ENCODE peak calls at places on chromosomes 1 and 21, in four cellular contexts. R is thyroid gland, N is heart right ventricle, Y is right lobe of liver. J is an unnamed sample.

GRCh38 chr1:200916152-200916551 is 21.5 kb downstream of the INAVA start:
- DNase-seq in R (no peak), N (no peak), Y (no peak), J (no peak)

GRCh38 chr1:227885135-227885647 is 62.5 kb downstream of the WNT9A start:
- DNase-seq in R (no peak), N (no peak), Y (peak; percentile 10), J (peak; percentile 45)

GRCh38 chr1:6265173-6265572 is 4.3 kb upstream of the GPR153 start:
- DNase-seq in R (no peak), N (no peak), Y (no peak), J (no peak)

GRCh38 chr21:36803801-36804452 is 105.0 kb downstream of the SIM2 start:
- DNase-seq in R (peak; percentile 23), N (no peak), Y (no peak), J (no peak)

GRCh38 chr1:65395887-65396612 is 24.4 kb upstream of the LEPR start:
- DNase-seq in R (no peak), N (no peak), Y (no peak), J (no peak)

GRCh38 chr1:150066838-150067183 is 765 bp upstream of the VPS45 start:
- DNase-seq in R (peak; percentile 52), N (peak; percentile 46), Y (peak; percentile 62), J (peak; percentile 90)

GRCh38 chr1:47031059-47031458 is 7.6 kb downstream of the CYP4X1 start:
- DNase-seq in R (no peak), N (no peak), Y (no peak), J (peak; percentile 27)

GRCh38 chr1:72397786-72398185 is 115.4 kb upstream of the NEGR1 start:
- DNase-seq in R (no peak), N (no peak), Y (no peak), J (no peak)

GRCh38 chr1:161932668-161933067 is 91.0 kb downstream of the OLFML2B start:
- DNase-seq in R (peak; percentile 4), N (peak; percentile 9), Y (no peak), J (peak; percentile 23)

GRCh38 chr1:243482237-243483022 is 226.6 kb downstream of the SDCCAG8 start:
- DNase-seq in R (no peak), N (no peak), Y (no peak), J (no peak)

GRCh38 chr1:232904566-232904965 is 45.8 kb upstream of the NTPCR start:
- DNase-seq in R (peak; percentile 33), N (no peak), Y (no peak), J (no peak)

GRCh38 chr1:179831225-179831624 is 46.4 kb downstream of the TOR1AIP2 start:
- DNase-seq in R (no peak), N (no peak), Y (no peak), J (no peak)

DNA sequence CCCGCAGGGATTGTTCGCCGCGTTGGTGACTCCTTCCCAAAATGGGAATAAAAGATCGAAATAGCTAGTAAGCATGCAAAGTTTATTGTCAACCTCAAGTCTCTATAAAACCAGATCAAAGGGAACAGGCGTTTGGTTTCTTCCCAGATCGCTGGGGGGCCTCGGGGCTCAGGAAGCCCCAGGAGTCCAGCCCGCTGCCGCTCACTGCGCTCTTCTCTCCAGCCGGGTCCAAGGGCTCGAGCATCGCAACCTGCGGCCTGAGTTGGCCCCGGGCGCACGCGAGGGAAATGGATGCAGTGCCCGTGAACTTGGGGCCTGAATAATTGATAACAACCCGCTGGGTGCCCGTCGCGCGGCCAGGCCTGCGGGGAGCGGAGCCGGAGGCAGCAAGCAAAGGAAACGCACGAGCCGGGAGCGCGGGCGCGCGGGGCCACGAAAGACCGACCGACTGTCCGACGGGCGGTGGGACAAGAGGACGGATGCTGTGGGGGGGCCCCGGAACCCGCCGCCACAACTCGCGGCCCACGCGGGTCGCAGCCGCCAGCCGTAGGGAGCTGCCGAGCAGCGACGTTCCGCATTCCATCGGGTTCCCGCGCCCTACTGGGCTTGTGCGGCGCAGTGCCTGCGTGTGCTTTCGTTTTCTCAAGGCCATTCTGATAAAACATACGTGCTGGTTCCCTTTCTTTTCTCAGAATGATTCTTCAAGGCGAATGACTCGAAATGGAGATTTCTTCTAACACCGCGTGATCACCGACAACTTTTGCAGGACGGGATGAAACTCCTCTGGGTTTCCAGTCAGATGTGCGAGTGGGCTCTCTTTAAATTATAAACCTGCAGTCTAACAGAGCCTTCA is 14.0 kb upstream of the ALX3 start:
- DNase-seq in R (peak; percentile 32), N (peak; percentile 48), Y (peak; percentile 61), J (peak; percentile 93)
- H3K27me3 ChIP-seq in R (peaks cover 19% of the 10 kb centered on the region), N (peaks cover 51% of the 10 kb centered on the region), Y (no peaks in the 10 kb centered on the region), J (no peaks in the 10 kb centered on the region)

DNA sequence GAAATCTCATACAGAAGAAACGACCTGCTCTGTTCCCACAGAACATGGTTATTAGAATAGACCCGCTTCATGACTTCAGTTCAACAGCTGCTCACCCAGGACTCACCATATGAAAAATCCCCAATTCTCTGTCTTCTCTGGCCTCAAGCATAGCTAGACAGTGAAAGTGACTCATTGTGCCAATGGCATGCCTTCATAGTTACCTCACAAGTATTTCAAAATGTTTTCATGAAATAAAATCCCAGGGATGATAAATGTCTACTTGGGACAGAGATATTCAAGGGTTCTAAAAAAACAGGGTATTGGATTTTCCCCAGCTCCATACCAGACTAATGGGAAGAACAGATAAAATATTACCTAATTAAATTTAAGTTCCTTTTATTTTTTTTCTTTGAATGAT is 82.3 kb downstream of the NOTCH2 start:
- DNase-seq in R (no peak), N (no peak), Y (no peak), J (no peak)
- TF ChIP-seq CTCF in R (no peak), N (no peak), Y (no peak), J (no peak)

DNA sequence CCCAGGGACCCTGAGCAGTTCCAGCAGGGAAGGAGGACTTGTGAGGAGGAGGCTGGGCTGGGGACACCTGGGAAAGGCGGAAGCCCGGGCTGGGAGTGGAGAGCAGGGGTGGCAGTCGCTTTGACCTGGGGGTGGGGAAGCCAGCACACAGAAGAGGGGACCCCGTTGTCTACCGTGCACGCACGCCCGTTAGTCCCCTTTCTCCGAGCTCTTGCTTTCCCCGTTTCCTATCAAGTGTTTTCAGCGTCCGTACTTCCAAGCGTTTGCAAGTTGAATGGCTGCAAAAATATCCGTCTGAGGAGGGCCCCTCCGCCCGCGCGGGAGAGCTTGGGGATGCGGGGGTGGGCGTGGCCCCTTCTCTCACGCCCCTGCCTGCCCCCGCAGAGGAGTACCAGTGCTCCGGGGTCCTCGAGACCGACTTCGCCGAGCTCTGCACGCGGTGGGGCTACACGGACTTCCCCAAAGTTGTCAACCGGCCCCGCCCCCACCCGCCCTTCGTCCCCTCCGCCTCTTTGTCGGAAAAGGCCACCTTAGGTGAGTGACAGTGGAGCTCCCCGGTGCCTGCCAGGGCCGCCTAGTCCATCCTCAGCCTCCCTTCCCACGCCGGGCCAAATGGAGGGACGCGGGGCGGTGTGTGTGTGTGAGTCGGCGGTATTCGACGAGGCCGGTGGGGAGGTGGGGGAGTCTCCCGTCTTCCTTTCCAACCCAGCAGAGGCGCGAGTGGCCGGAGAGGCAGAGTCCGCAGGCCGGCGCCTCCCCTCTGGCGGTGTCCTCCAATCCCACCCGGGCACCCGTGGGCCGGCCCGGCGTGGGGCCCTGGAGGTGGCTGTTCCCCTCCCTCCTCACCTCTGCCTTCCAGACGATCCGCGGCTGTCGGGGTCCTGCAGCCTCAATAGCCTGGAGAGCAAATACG is 3.4 kb downstream of the LRRC71 start:
- DNase-seq in R (no peak), N (no peak), Y (no peak), J (no peak)
- H3K27me3 ChIP-seq in R (peaks cover 16% of the 10 kb centered on the region), N (peaks cover 87% of the 10 kb centered on the region), Y (no peaks in the 10 kb centered on the region), J (peaks cover 44% of the 10 kb centered on the region)

GRCh38 chr1:13950637-13951036 is 250.6 kb downstream of the PRDM2 start:
- DNase-seq in R (no peak), N (no peak), Y (no peak), J (no peak)
- TF ChIP-seq CTCF in R (no peak), N (peak; percentile 25), Y (no peak), J (no peak)

GRCh38 chr1:220894025-220894923 is 15.0 kb downstream of the HLX start:
- DNase-seq in R (no peak), N (no peak), Y (peak; percentile 40), J (no peak)

GRCh38 chr1:220892086-220892376 is 12.8 kb downstream of the HLX start:
- DNase-seq in R (no peak), N (no peak), Y (no peak), J (no peak)

GRCh38 chr1:220893701-220894024 is 14.4 kb downstream of the HLX start:
- DNase-seq in R (no peak), N (no peak), Y (no peak), J (no peak)

GRCh38 chr1:220891221-220892085 is 12.2 kb downstream of the HLX start:
- DNase-seq in R (no peak), N (no peak), Y (no peak), J (no peak)

DNA sequence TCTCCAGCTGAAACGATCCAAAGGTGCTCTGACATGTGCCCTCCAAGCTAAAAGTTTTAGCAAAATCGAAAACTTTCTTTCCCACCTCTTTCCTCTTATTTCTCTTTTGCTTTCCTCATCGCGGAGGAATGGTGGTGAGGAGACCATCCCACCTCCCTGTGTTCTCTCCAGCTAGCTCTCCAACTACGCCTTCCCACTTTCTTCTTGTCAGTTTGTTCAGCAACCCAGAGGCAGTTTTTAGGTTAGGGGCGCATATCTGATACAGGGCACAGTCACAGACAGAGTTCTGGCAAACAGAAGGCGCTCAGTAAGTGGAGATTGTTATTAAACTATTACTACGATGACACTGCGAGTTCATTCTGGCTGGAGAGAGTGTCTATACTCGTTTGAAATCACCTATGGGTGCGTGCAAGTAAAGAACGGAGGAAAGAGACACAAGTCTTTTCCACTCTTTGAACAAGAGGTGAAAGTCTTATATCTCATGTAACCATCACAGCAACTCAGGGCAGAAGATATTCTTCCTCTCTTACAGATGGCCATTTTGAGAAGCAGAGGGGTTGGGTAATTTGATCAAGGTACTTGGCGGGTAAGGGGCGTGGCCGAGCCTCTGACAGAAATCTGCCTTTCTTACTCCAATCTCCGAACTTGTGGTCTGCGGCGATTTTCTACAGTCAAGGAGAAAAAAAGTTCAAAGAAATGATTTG is 13.9 kb downstream of the HLX start:
- DNase-seq in R (no peak), N (no peak), Y (no peak), J (no peak)
- H3K27me3 ChIP-seq in R (peaks cover 35% of the 10 kb centered on the region), N (peaks cover 86% of the 10 kb centered on the region), Y (no peaks in the 10 kb centered on the region), J (peaks cover 26% of the 10 kb centered on the region)

DNA sequence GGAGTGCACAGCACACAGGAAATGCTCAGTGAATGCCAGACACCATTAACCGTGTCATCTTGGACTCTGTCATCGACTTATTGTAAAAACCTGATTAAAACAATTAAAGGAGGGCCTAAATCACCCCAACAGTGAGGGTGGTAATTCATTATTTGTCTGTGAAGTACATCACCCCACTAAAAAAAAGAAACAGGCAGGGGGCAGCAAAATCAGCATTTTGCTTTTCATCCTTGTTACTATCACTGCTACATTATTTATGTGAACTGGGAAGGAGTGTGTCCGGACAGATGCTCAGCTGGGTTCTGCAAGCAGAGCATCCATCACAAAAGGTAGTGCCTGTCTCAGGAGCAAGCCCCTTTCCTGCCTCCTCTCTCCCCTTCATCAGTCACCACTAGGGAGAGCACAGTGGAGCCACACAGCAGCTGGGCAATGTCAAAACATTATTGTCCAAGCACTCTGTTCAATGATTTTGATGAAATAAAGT is 98.5 kb downstream of the RERE start:
- DNase-seq in R (no peak), N (no peak), Y (no peak), J (no peak)
- TF ChIP-seq CTCF in R (no peak), N (peak; percentile 33), Y (peak; percentile 12), J (no peak)